ENCODE peak calls at places on chromosome 3, in four cellular contexts. Y is cardiac muscle cell, C is MCF 10A, L is choroid plexus epithelial cell. U is an unnamed sample.

GRCh38 chr3:32186097-32186496 is 52.4 kb upstream of the CMTM8 start:
- DNase-seq in Y (no peak), C (no peak), L (no peak), U (no peak)

GRCh38 chr3:110650752-110651151 is 420.9 kb upstream of the NECTIN3 start:
- DNase-seq in Y (no peak), C (no peak), L (peak; percentile 46), U (no peak)

GRCh38 chr3:160540546-160540945 is 24.8 kb downstream of the KPNA4 start:
- DNase-seq in Y (no peak), C (no peak), L (peak; percentile 45), U (no peak)

GRCh38 chr3:177201707-177202397 is 4.6 kb upstream of the TBL1XR1 start:
- DNase-seq in Y (peak; percentile 34), C (peak; percentile 94), L (peak; percentile 96), U (no peak)

GRCh38 chr3:13700889-13701288 is 152.0 kb downstream of the FBLN2 start:
- DNase-seq in Y (no peak), C (no peak), L (no peak), U (peak; percentile 35)

GRCh38 chr3:162718697-162719096 is 1222.1 kb downstream of the OTOL1 start:
- DNase-seq in Y (peak; percentile 2), C (peak; percentile 70), L (peak; percentile 91), U (no peak)

GRCh38 chr3:126100688-126101301 is 16.9 kb upstream of the SLC41A3 start:
- DNase-seq in Y (no peak), C (no peak), L (peak; percentile 87), U (no peak)

GRCh38 chr3:51937611-51938450 is 3.9 kb downstream of the RRP9 start:
- DNase-seq in Y (no peak), C (no peak), L (no peak), U (no peak)

GRCh38 chr3:114121996-114122709 is 56.7 kb downstream of the DRD3 start:
- DNase-seq in Y (peak; percentile 63), C (peak; percentile 24), L (peak; percentile 58), U (no peak)

GRCh38 chr3:149466192-149466591 is 8.3 kb upstream of the TM4SF4 start:
- DNase-seq in Y (peak; percentile 92), C (peak; percentile 49), L (peak; percentile 79), U (no peak)

GRCh38 chr3:96970211-96970610 is 155.8 kb downstream of the EPHA6 start:
- DNase-seq in Y (no peak), C (peak; percentile 31), L (no peak), U (no peak)

GRCh38 chr3:127038923-127039581 is 56.1 kb downstream of the PLXNA1 start:
- DNase-seq in Y (no peak), C (no peak), L (no peak), U (peak; percentile 34)

GRCh38 chr3:73493543-73494314 is 131.0 kb downstream of the PDZRN3 start:
- DNase-seq in Y (peak; percentile 79), C (peak; percentile 10), L (peak; percentile 82), U (no peak)

GRCh38 chr3:67790043-67790442 is 135.6 kb upstream of the SUCLG2 start:
- DNase-seq in Y (peak; percentile 57), C (peak; percentile 70), L (peak; percentile 82), U (no peak)

GRCh38 chr3:121430816-121431215 is 115.0 kb downstream of the POLQ start:
- DNase-seq in Y (no peak), C (no peak), L (no peak), U (no peak)

GRCh38 chr3:167251678-167252077 is 128.4 kb downstream of the ZBBX start:
- DNase-seq in Y (no peak), C (no peak), L (no peak), U (no peak)

GRCh38 chr3:72282918-72283317 is 498.0 kb upstream of the PROK2 start:
- DNase-seq in Y (no peak), C (no peak), L (no peak), U (no peak)

GRCh38 chr3:146750196-146750595 is 145.1 kb upstream of the PLSCR5 start:
- DNase-seq in Y (peak; percentile 29), C (no peak), L (peak; percentile 80), U (no peak)

GRCh38 chr3:108489776-108490175 is 20.6 kb downstream of the MYH15 start:
- DNase-seq in Y (peak; percentile 70), C (peak; percentile 59), L (peak; percentile 78), U (no peak)

GRCh38 chr3:27031476-27031875 is 337.7 kb downstream of the NEK10 start:
- DNase-seq in Y (no peak), C (no peak), L (no peak), U (no peak)

GRCh38 chr3:170228093-170228766 is 6.0 kb downstream of the PRKCI start:
- DNase-seq in Y (peak; percentile 37), C (peak; percentile 66), L (peak; percentile 38), U (no peak)

GRCh38 chr3:77319711-77320110 is 279.8 kb downstream of the ROBO2 start:
- DNase-seq in Y (peak; percentile 1), C (peak; percentile 15), L (peak; percentile 57), U (no peak)
- TF ChIP-seq CTCF in Y (no peak), C (peak; percentile 15), L (peak; percentile 61), U (no peak)

DNA sequence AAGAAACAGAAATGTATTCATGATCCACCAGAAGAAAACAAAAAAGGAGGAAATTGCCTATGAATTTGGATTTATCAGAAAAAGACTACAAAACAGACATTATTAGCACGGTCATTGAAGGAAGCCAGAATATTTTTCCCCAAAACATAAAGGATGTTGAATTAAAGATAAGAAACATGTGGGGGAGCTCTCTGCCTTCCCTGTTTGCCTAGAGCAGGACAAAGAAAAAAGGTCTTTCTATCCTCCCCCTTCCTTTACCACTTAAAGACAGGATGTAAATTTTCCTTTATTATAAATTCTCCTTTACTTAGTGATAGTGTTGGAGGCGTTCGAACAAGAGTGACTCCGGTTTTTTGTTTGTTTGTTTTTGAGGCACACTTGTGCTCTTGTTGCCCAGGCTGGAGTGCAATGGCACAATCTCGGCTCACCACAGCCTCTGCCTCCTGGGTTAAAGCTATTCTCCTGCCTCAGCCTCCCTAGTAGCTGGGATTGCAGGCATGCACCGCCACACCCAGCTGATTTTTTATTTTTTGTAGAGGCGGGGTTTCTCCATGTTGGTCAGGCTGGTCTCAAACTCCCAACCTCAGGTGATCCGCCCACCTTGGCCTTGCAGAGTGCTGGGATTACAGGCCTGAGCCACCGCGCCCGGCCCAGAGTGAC is 14.9 kb upstream of the RPN1 start:
- DNase-seq in Y (peak; percentile 41), C (no peak), L (peak; percentile 48), U (no peak)
- TF ChIP-seq CTCF in Y (peak; percentile 9), C (no peak), L (peak; percentile 33), U (no peak)

GRCh38 chr3:134313839-134314587 is 60.2 kb downstream of the AMOTL2 start:
- DNase-seq in Y (no peak), C (no peak), L (no peak), U (no peak)

GRCh38 chr3:134311265-134311664 is 60.6 kb upstream of the RYK start:
- DNase-seq in Y (no peak), C (no peak), L (peak; percentile 50), U (no peak)

GRCh38 chr3:134311693-134312071 is 61.0 kb upstream of the RYK start:
- DNase-seq in Y (no peak), C (no peak), L (no peak), U (no peak)

GRCh38 chr3:134312873-134313838 is 61.1 kb downstream of the AMOTL2 start:
- DNase-seq in Y (peak; percentile 89), C (no peak), L (peak; percentile 87), U (no peak)

DNA sequence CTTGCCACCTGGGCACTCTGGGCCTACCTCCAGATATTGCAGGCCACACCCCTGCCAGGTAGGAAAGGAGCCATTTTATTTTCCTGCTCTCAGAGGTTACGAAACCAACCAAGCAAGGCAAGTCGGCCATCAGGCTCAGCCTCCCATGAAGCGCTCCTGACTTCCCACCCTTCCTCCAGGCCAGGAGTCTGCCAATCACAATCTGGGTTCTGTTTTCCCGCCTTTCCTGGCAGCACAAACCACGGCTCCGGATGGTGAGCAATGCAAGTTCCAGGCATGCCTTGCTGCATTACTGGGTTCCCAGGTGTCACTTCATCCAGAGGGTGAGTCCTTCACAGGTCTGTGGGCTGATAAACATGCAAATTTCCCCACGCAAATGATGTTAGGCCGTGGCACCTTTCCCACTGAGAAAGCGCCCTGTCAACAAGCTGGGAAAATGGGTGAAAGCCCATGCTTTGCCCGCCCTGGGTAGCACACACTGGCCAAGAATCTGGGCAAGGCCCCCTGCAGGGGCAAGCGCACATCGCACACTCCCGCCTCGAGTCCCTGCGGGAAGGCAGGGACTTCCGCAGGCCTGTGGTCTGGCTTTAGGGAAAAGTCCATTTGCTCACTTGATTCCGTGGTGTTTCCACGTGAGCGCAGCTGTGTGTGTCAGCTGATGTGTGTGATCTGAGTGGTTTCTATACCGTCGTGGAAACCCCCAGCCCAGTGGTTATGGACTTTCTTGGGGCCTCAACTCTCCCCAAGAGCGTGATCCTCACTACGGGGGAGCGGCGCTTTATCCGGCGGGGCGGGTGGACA is 61.6 kb upstream of the RYK start:
- DNase-seq in Y (peak; percentile 75), C (peak; percentile 94), L (peak; percentile 52), U (no peak)
- TF ChIP-seq CTCF in Y (peak; percentile 40), C (peak; percentile 6), L (peak; percentile 22), U (no peak)

DNA sequence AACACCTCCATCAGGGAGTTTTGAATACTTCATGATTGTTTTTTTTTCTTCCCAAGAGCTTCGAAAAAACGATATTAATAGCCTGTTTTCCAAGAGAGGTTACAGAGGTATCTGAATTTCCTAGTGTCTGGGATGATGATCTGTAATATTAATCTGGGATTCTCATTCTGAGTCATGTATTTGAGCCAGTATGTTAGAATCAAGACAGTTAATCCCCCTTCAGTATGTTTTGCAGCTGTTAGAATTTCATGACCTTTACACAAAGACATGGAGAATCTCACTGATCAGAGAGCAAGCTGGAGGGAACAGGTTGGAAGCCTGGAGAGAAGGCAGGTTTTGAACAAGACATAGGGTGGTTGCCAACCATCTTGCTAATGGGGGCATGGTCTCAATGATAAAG is 234.5 kb upstream of the GAP43 start:
- DNase-seq in Y (no peak), C (no peak), L (no peak), U (no peak)
- TF ChIP-seq CTCF in Y (no peak), C (no peak), L (no peak), U (no peak)

U was measured in CD14-positive monocyte.